ENCODE peak calls at places on chromosomes 1 and 21, in six cellular contexts. One of them, this sample, is unnamed.

GRCh38 chr1:2098301-2098698 is 48.1 kb downstream of the PRKCZ start:
- DNase-seq in A549: no peak
- DNase-seq in HepG2: no peak
- DNase-seq in endothelial cell of umbilical vein: no peak
- DNase-seq in GM12878: no peak
- DNase-seq in K562: no peak
- DNase-seq in this sample: no peak

GRCh38 chr1:39115271-39116110 is 89.0 kb upstream of the MACF1 start:
- DNase-seq in A549: no peak
- DNase-seq in HepG2: no peak
- DNase-seq in GM12878: no peak
- DNase-seq in endothelial cell of umbilical vein: no peak
- DNase-seq in K562: peak
- DNase-seq in this sample: peak

GRCh38 chr1:160159846-160160245 is 8.4 kb downstream of the ATP1A4 start:
- DNase-seq in HepG2: no peak
- DNase-seq in endothelial cell of umbilical vein: no peak
- DNase-seq in A549: peak
- DNase-seq in K562: no peak
- DNase-seq in GM12878: no peak
- DNase-seq in this sample: no peak

GRCh38 chr1:72601035-72601674 is 318.8 kb upstream of the NEGR1 start:
- DNase-seq in K562: no peak
- DNase-seq in A549: no peak
- DNase-seq in HepG2: peak
- DNase-seq in GM12878: no peak
- DNase-seq in endothelial cell of umbilical vein: peak
- DNase-seq in this sample: no peak

GRCh38 chr1:17405898-17406759 is 33.3 kb downstream of the RCC2 start:
- DNase-seq in A549: peak
- DNase-seq in K562: peak
- DNase-seq in HepG2: peak
- DNase-seq in GM12878: no peak
- DNase-seq in endothelial cell of umbilical vein: peak
- DNase-seq in this sample: peak

GRCh38 chr21:42225571-42226155 is 6.7 kb downstream of the ABCG1 start:
- DNase-seq in endothelial cell of umbilical vein: no peak
- DNase-seq in A549: no peak
- DNase-seq in HepG2: no peak
- DNase-seq in GM12878: no peak
- DNase-seq in K562: no peak
- DNase-seq in this sample: no peak

GRCh38 chr1:231139125-231139649 is 22.7 kb upstream of the TRIM67 start:
- DNase-seq in A549: peak
- DNase-seq in endothelial cell of umbilical vein: peak
- DNase-seq in HepG2: no peak
- DNase-seq in K562: no peak
- DNase-seq in GM12878: no peak
- DNase-seq in this sample: peak

GRCh38 chr1:29542476-29543015 is 306.2 kb downstream of the PTPRU start:
- DNase-seq in A549: no peak
- DNase-seq in K562: no peak
- DNase-seq in HepG2: no peak
- DNase-seq in GM12878: no peak
- DNase-seq in endothelial cell of umbilical vein: no peak
- DNase-seq in this sample: no peak

GRCh38 chr1:16204634-16205332 is 7.7 kb downstream of the ARHGEF19 start:
- DNase-seq in GM12878: no peak
- DNase-seq in endothelial cell of umbilical vein: peak
- DNase-seq in A549: peak
- DNase-seq in HepG2: peak
- DNase-seq in K562: peak
- DNase-seq in this sample: peak

GRCh38 chr1:226644541-226645176 is 94.4 kb downstream of the ITPKB start:
- DNase-seq in GM12878: no peak
- DNase-seq in endothelial cell of umbilical vein: no peak
- DNase-seq in K562: no peak
- DNase-seq in HepG2: no peak
- DNase-seq in A549: no peak
- DNase-seq in this sample: peak

GRCh38 chr1:33055210-33055991 is 18.7 kb upstream of the AK2 start:
- DNase-seq in HepG2: peak
- DNase-seq in A549: peak
- DNase-seq in K562: peak
- DNase-seq in GM12878: peak
- DNase-seq in endothelial cell of umbilical vein: peak
- DNase-seq in this sample: peak

GRCh38 chr1:241934181-241934815 is 23.3 kb upstream of the BECN2 start:
- DNase-seq in GM12878: no peak
- DNase-seq in HepG2: peak
- DNase-seq in A549: no peak
- DNase-seq in endothelial cell of umbilical vein: no peak
- DNase-seq in K562: no peak
- DNase-seq in this sample: no peak

GRCh38 chr1:204971700-204972336 is 71.2 kb upstream of the CNTN2 start:
- DNase-seq in A549: peak
- DNase-seq in HepG2: no peak
- DNase-seq in K562: peak
- DNase-seq in GM12878: no peak
- DNase-seq in endothelial cell of umbilical vein: peak
- DNase-seq in this sample: peak

GRCh38 chr1:2300004-2300771 is 72.1 kb downstream of the SKI start:
- DNase-seq in A549: no peak
- DNase-seq in endothelial cell of umbilical vein: no peak
- DNase-seq in K562: no peak
- DNase-seq in HepG2: no peak
- DNase-seq in GM12878: peak
- DNase-seq in this sample: peak

GRCh38 chr21:15651172-15651571 is 78.6 kb upstream of the USP25 start:
- DNase-seq in GM12878: no peak
- DNase-seq in HepG2: no peak
- DNase-seq in endothelial cell of umbilical vein: no peak
- DNase-seq in A549: no peak
- DNase-seq in K562: no peak
- DNase-seq in this sample: no peak

GRCh38 chr21:38639782-38640750 is 141.8 kb upstream of the ERG start:
- DNase-seq in endothelial cell of umbilical vein: no peak
- DNase-seq in HepG2: no peak
- DNase-seq in A549: no peak
- DNase-seq in GM12878: no peak
- DNase-seq in K562: no peak
- DNase-seq in this sample: peak

GRCh38 chr1:48227165-48228013 is 4.9 kb downstream of the SLC5A9 start:
- DNase-seq in endothelial cell of umbilical vein: no peak
- DNase-seq in GM12878: no peak
- DNase-seq in HepG2: no peak
- DNase-seq in A549: no peak
- DNase-seq in K562: no peak
- DNase-seq in this sample: peak

GRCh38 chr1:34779526-34779925 is 1.5 kb upstream of the GJB3 start:
- DNase-seq in endothelial cell of umbilical vein: no peak
- DNase-seq in A549: no peak
- DNase-seq in GM12878: no peak
- DNase-seq in K562: no peak
- DNase-seq in HepG2: no peak
- DNase-seq in this sample: no peak

GRCh38 chr1:105073660-105074059 is 1324.0 kb downstream of the AMY1C start:
- DNase-seq in HepG2: no peak
- DNase-seq in endothelial cell of umbilical vein: no peak
- DNase-seq in K562: no peak
- DNase-seq in GM12878: no peak
- DNase-seq in A549: no peak
- DNase-seq in this sample: no peak

GRCh38 chr1:14848621-14849020 is 250.1 kb downstream of the KAZN start:
- DNase-seq in HepG2: no peak
- DNase-seq in endothelial cell of umbilical vein: no peak
- DNase-seq in GM12878: no peak
- DNase-seq in A549: no peak
- DNase-seq in K562: no peak
- DNase-seq in this sample: no peak

GRCh38 chr1:179016694-179017382 is 8.9 kb upstream of the FAM20B start:
- DNase-seq in A549: peak
- DNase-seq in HepG2: peak
- DNase-seq in K562: peak
- DNase-seq in endothelial cell of umbilical vein: peak
- DNase-seq in GM12878: no peak
- DNase-seq in this sample: peak

GRCh38 chr1:18253093-18253492 is 145.5 kb downstream of the IGSF21 start:
- DNase-seq in HepG2: no peak
- DNase-seq in K562: no peak
- DNase-seq in endothelial cell of umbilical vein: no peak
- DNase-seq in A549: no peak
- DNase-seq in GM12878: no peak
- DNase-seq in this sample: no peak

GRCh38 chr21:34700605-34701004 is 31.8 kb downstream of the CLIC6 start:
- DNase-seq in endothelial cell of umbilical vein: no peak
- DNase-seq in K562: no peak
- DNase-seq in GM12878: no peak
- DNase-seq in HepG2: no peak
- DNase-seq in A549: no peak
- DNase-seq in this sample: no peak

GRCh38 chr1:166479052-166479631 is 312.3 kb upstream of the FAM78B start:
- DNase-seq in HepG2: peak
- DNase-seq in endothelial cell of umbilical vein: peak
- DNase-seq in K562: peak
- DNase-seq in A549: peak
- DNase-seq in GM12878: no peak
- DNase-seq in this sample: peak

GRCh38 chr1:160167056-160167455 is 15.7 kb downstream of the ATP1A4 start:
- DNase-seq in HepG2: no peak
- DNase-seq in endothelial cell of umbilical vein: no peak
- DNase-seq in GM12878: no peak
- DNase-seq in K562: no peak
- DNase-seq in A549: no peak
- DNase-seq in this sample: no peak

GRCh38 chr1:55155522-55155921 is 59.6 kb downstream of the USP24 start:
- DNase-seq in GM12878: no peak
- DNase-seq in endothelial cell of umbilical vein: peak
- DNase-seq in K562: peak
- DNase-seq in A549: no peak
- DNase-seq in HepG2: no peak
- DNase-seq in this sample: peak

GRCh38 chr1:167631987-167632680 is 2.1 kb downstream of the RCSD1 start:
- DNase-seq in HepG2: no peak
- DNase-seq in K562: peak
- DNase-seq in endothelial cell of umbilical vein: no peak
- DNase-seq in A549: no peak
- DNase-seq in GM12878: no peak
- DNase-seq in this sample: peak

GRCh38 chr1:22829001-22829989 is 118.7 kb downstream of the EPHB2 start:
- DNase-seq in A549: no peak
- DNase-seq in GM12878: no peak
- DNase-seq in HepG2: no peak
- DNase-seq in endothelial cell of umbilical vein: no peak
- DNase-seq in K562: no peak
- DNase-seq in this sample: no peak

GRCh38 chr1:179206817-179207216 is 22.7 kb downstream of the ABL2 start:
- DNase-seq in GM12878: no peak
- DNase-seq in endothelial cell of umbilical vein: no peak
- DNase-seq in A549: no peak
- DNase-seq in K562: no peak
- DNase-seq in HepG2: no peak
- DNase-seq in this sample: no peak

GRCh38 chr1:59574085-59574484 is 240.7 kb upstream of the HOOK1 start:
- DNase-seq in endothelial cell of umbilical vein: no peak
- DNase-seq in K562: no peak
- DNase-seq in GM12878: no peak
- DNase-seq in HepG2: no peak
- DNase-seq in A549: no peak
- DNase-seq in this sample: no peak

GRCh38 chr1:223081181-223081994 is 61.7 kb downstream of the TLR5 start:
- DNase-seq in endothelial cell of umbilical vein: peak
- DNase-seq in A549: peak
- DNase-seq in K562: peak
- DNase-seq in GM12878: peak
- DNase-seq in HepG2: peak
- DNase-seq in this sample: peak
- TF ChIP-seq POLR2A in endothelial cell of umbilical vein: no peak
- TF ChIP-seq POLR2A in A549: no peak
- TF ChIP-seq POLR2A in K562: no peak
- TF ChIP-seq POLR2A in GM12878: no peak
- TF ChIP-seq POLR2A in HepG2: no peak
- TF ChIP-seq POLR2A in this sample: no peak

GRCh38 chr1:197841828-197842573 is 60.4 kb upstream of the C1orf53 start:
- DNase-seq in K562: no peak
- DNase-seq in endothelial cell of umbilical vein: no peak
- DNase-seq in HepG2: no peak
- DNase-seq in GM12878: no peak
- DNase-seq in A549: no peak
- DNase-seq in this sample: peak

GRCh38 chr1:197837911-197838310 is 62.6 kb upstream of the DENND1B start:
- DNase-seq in K562: no peak
- DNase-seq in A549: no peak
- DNase-seq in endothelial cell of umbilical vein: peak
- DNase-seq in GM12878: no peak
- DNase-seq in HepG2: peak
- DNase-seq in this sample: peak

GRCh38 chr1:197841158-197841557 is 61.3 kb upstream of the C1orf53 start:
- DNase-seq in K562: peak
- DNase-seq in HepG2: peak
- DNase-seq in GM12878: no peak
- DNase-seq in A549: no peak
- DNase-seq in endothelial cell of umbilical vein: no peak
- DNase-seq in this sample: no peak

DNA sequence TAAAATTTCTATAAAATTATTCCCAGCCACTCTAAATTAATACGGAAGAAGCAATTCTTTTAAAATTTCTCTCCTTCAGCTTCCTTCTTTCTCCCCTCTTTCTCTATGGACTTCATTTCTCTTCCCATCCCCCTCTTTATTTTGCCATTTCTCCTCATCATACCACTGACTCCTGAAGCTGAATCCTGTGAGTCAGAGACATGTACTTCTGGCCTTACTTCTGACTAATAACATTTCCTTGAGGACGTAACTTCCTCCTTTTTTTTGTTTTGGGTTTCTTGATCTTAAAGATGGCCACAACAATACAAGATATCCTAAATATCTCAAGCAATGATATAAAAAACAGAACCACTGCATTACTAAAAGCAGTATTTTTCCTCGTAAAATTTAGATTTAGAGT is 63.6 kb upstream of the DENND1B start:
- DNase-seq in GM12878: no peak
- DNase-seq in A549: peak
- DNase-seq in endothelial cell of umbilical vein: peak
- DNase-seq in HepG2: no peak
- DNase-seq in K562: peak
- DNase-seq in this sample: peak
- TF ChIP-seq MYC in GM12878: no peak
- TF ChIP-seq MYC in A549: no peak
- TF ChIP-seq MYC in endothelial cell of umbilical vein: no peak
- TF ChIP-seq MYC in HepG2: no peak
- TF ChIP-seq MYC in K562: no peak
- TF ChIP-seq MYC in this sample: no peak

GRCh38 chr1:203860396-203860951 is 925 bp upstream of the SNRPE start:
- DNase-seq in K562: no peak
- DNase-seq in endothelial cell of umbilical vein: peak
- DNase-seq in GM12878: no peak
- DNase-seq in HepG2: peak
- DNase-seq in A549: peak
- DNase-seq in this sample: no peak
- TF ChIP-seq POLR2A in K562: no peak
- TF ChIP-seq POLR2A in endothelial cell of umbilical vein: no peak
- TF ChIP-seq POLR2A in GM12878: no peak
- TF ChIP-seq POLR2A in HepG2: no peak
- TF ChIP-seq POLR2A in A549: no peak
- TF ChIP-seq POLR2A in this sample: no peak

GRCh38 chr21:30733026-30733425 is 14.0 kb downstream of the KRTAP21-2 start:
- DNase-seq in A549: no peak
- DNase-seq in endothelial cell of umbilical vein: no peak
- DNase-seq in GM12878: no peak
- DNase-seq in K562: no peak
- DNase-seq in HepG2: no peak
- DNase-seq in this sample: no peak
- TF ChIP-seq MYC in A549: no peak
- TF ChIP-seq MYC in endothelial cell of umbilical vein: no peak
- TF ChIP-seq MYC in GM12878: no peak
- TF ChIP-seq MYC in K562: no peak
- TF ChIP-seq MYC in HepG2: no peak
- TF ChIP-seq MYC in this sample: no peak